ENCODE peak calls at places on chromosomes 5 and 9, in eight cellular contexts. One of them, this sample, is unnamed.

GRCh38 chr5:1202026-1202797 is 817 bp downstream of the SLC6A19 start:
- DNase-seq in kidney epithelial cell: no peak
- DNase-seq in cardiac fibroblast: no peak
- DNase-seq in mammary epithelial cell: no peak
- DNase-seq in fibroblast of mammary gland: no peak
- DNase-seq in caudate nucleus: no peak
- DNase-seq in OCI-LY7: no peak
- DNase-seq in skeletal muscle cell: no peak
- DNase-seq in this sample: no peak

GRCh38 chr5:126477681-126478117 is 54.5 kb downstream of the GRAMD2B start:
- DNase-seq in skeletal muscle cell: no peak
- DNase-seq in mammary epithelial cell: no peak
- DNase-seq in caudate nucleus: no peak
- DNase-seq in kidney epithelial cell: no peak
- DNase-seq in fibroblast of mammary gland: peak
- DNase-seq in cardiac fibroblast: no peak
- DNase-seq in OCI-LY7: no peak
- DNase-seq in this sample: peak

GRCh38 chr5:59583810-59584562 is 309.5 kb downstream of the PDE4D start:
- DNase-seq in cardiac fibroblast: no peak
- DNase-seq in caudate nucleus: no peak
- DNase-seq in kidney epithelial cell: no peak
- DNase-seq in mammary epithelial cell: no peak
- DNase-seq in fibroblast of mammary gland: no peak
- DNase-seq in skeletal muscle cell: no peak
- DNase-seq in OCI-LY7: no peak
- DNase-seq in this sample: no peak

GRCh38 chr9:35736201-35736633 is 3.8 kb downstream of the CREB3 start:
- DNase-seq in cardiac fibroblast: peak
- DNase-seq in kidney epithelial cell: no peak
- DNase-seq in caudate nucleus: peak
- DNase-seq in fibroblast of mammary gland: peak
- DNase-seq in mammary epithelial cell: peak
- DNase-seq in OCI-LY7: peak
- DNase-seq in skeletal muscle cell: no peak
- DNase-seq in this sample: no peak

GRCh38 chr5:135398160-135398854 is 724 bp downstream of the MACROH2A1 start:
- DNase-seq in fibroblast of mammary gland: no peak
- DNase-seq in OCI-LY7: peak
- DNase-seq in cardiac fibroblast: peak
- DNase-seq in skeletal muscle cell: no peak
- DNase-seq in mammary epithelial cell: peak
- DNase-seq in kidney epithelial cell: no peak
- DNase-seq in caudate nucleus: no peak
- DNase-seq in this sample: no peak

GRCh38 chr9:128027166-128027539 is 40.0 kb downstream of the NAIF1 start:
- DNase-seq in skeletal muscle cell: no peak
- DNase-seq in fibroblast of mammary gland: no peak
- DNase-seq in OCI-LY7: peak
- DNase-seq in cardiac fibroblast: peak
- DNase-seq in mammary epithelial cell: no peak
- DNase-seq in caudate nucleus: no peak
- DNase-seq in kidney epithelial cell: no peak
- DNase-seq in this sample: no peak

GRCh38 chr9:36407122-36407723 is 7.2 kb upstream of the RNF38 start:
- DNase-seq in OCI-LY7: peak
- DNase-seq in kidney epithelial cell: no peak
- DNase-seq in mammary epithelial cell: peak
- DNase-seq in caudate nucleus: peak
- DNase-seq in skeletal muscle cell: no peak
- DNase-seq in fibroblast of mammary gland: peak
- DNase-seq in cardiac fibroblast: peak
- DNase-seq in this sample: no peak

GRCh38 chr9:129307227-129307970 is 129.3 kb upstream of the IER5L start:
- DNase-seq in kidney epithelial cell: no peak
- DNase-seq in mammary epithelial cell: no peak
- DNase-seq in cardiac fibroblast: no peak
- DNase-seq in OCI-LY7: no peak
- DNase-seq in fibroblast of mammary gland: no peak
- DNase-seq in skeletal muscle cell: no peak
- DNase-seq in caudate nucleus: no peak
- DNase-seq in this sample: no peak

GRCh38 chr9:136728080-136728547 is 14.6 kb downstream of the LCN10 start:
- DNase-seq in OCI-LY7: peak
- DNase-seq in kidney epithelial cell: no peak
- DNase-seq in mammary epithelial cell: peak
- DNase-seq in caudate nucleus: peak
- DNase-seq in cardiac fibroblast: peak
- DNase-seq in fibroblast of mammary gland: peak
- DNase-seq in skeletal muscle cell: peak
- DNase-seq in this sample: no peak

GRCh38 chr5:19771174-19771835 is 216.7 kb downstream of the CDH18 start:
- DNase-seq in cardiac fibroblast: peak
- DNase-seq in OCI-LY7: no peak
- DNase-seq in skeletal muscle cell: no peak
- DNase-seq in fibroblast of mammary gland: no peak
- DNase-seq in mammary epithelial cell: peak
- DNase-seq in caudate nucleus: no peak
- DNase-seq in kidney epithelial cell: no peak
- DNase-seq in this sample: no peak

GRCh38 chr9:8859416-8859815 is 1059.8 kb upstream of the DMAC1 start:
- DNase-seq in cardiac fibroblast: no peak
- DNase-seq in caudate nucleus: no peak
- DNase-seq in OCI-LY7: no peak
- DNase-seq in kidney epithelial cell: no peak
- DNase-seq in fibroblast of mammary gland: no peak
- DNase-seq in skeletal muscle cell: no peak
- DNase-seq in mammary epithelial cell: no peak
- DNase-seq in this sample: no peak

GRCh38 chr9:79470957-79471356 is 100.8 kb upstream of the TLE4 start:
- DNase-seq in kidney epithelial cell: no peak
- DNase-seq in fibroblast of mammary gland: no peak
- DNase-seq in OCI-LY7: no peak
- DNase-seq in cardiac fibroblast: no peak
- DNase-seq in skeletal muscle cell: no peak
- DNase-seq in mammary epithelial cell: no peak
- DNase-seq in caudate nucleus: no peak
- DNase-seq in this sample: no peak

GRCh38 chr9:120628207-120628924 is 48.4 kb upstream of the CDK5RAP2 start:
- DNase-seq in kidney epithelial cell: no peak
- DNase-seq in cardiac fibroblast: no peak
- DNase-seq in skeletal muscle cell: no peak
- DNase-seq in OCI-LY7: no peak
- DNase-seq in mammary epithelial cell: no peak
- DNase-seq in fibroblast of mammary gland: no peak
- DNase-seq in caudate nucleus: no peak
- DNase-seq in this sample: no peak

GRCh38 chr9:37410969-37411785 is 11.3 kb upstream of the GRHPR start:
- DNase-seq in skeletal muscle cell: no peak
- DNase-seq in caudate nucleus: no peak
- DNase-seq in mammary epithelial cell: peak
- DNase-seq in OCI-LY7: peak
- DNase-seq in cardiac fibroblast: peak
- DNase-seq in fibroblast of mammary gland: no peak
- DNase-seq in kidney epithelial cell: no peak
- DNase-seq in this sample: no peak

GRCh38 chr9:96317335-96317980 is 15.5 kb upstream of the HSD17B3 start:
- DNase-seq in OCI-LY7: peak
- DNase-seq in fibroblast of mammary gland: peak
- DNase-seq in caudate nucleus: no peak
- DNase-seq in skeletal muscle cell: no peak
- DNase-seq in mammary epithelial cell: peak
- DNase-seq in kidney epithelial cell: peak
- DNase-seq in cardiac fibroblast: peak
- DNase-seq in this sample: no peak

GRCh38 chr9:82057805-82058204 is 69.2 kb downstream of the SPATA31D1 start:
- DNase-seq in OCI-LY7: peak
- DNase-seq in cardiac fibroblast: no peak
- DNase-seq in caudate nucleus: no peak
- DNase-seq in skeletal muscle cell: no peak
- DNase-seq in mammary epithelial cell: no peak
- DNase-seq in fibroblast of mammary gland: no peak
- DNase-seq in kidney epithelial cell: no peak
- DNase-seq in this sample: no peak

GRCh38 chr5:97006454-97006853 is 70.6 kb downstream of the LNPEP start:
- DNase-seq in kidney epithelial cell: no peak
- DNase-seq in mammary epithelial cell: no peak
- DNase-seq in OCI-LY7: no peak
- DNase-seq in cardiac fibroblast: peak
- DNase-seq in fibroblast of mammary gland: no peak
- DNase-seq in caudate nucleus: no peak
- DNase-seq in skeletal muscle cell: no peak
- DNase-seq in this sample: no peak

GRCh38 chr5:136330353-136330913 is 34.9 kb downstream of the TRPC7 start:
- DNase-seq in skeletal muscle cell: no peak
- DNase-seq in cardiac fibroblast: no peak
- DNase-seq in mammary epithelial cell: no peak
- DNase-seq in fibroblast of mammary gland: no peak
- DNase-seq in OCI-LY7: no peak
- DNase-seq in caudate nucleus: no peak
- DNase-seq in kidney epithelial cell: no peak
- DNase-seq in this sample: no peak

GRCh38 chr5:160312139-160312959 is at the start of gene CCNJL:
- DNase-seq in fibroblast of mammary gland: no peak
- DNase-seq in cardiac fibroblast: peak
- DNase-seq in skeletal muscle cell: no peak
- DNase-seq in OCI-LY7: no peak
- DNase-seq in mammary epithelial cell: peak
- DNase-seq in kidney epithelial cell: no peak
- DNase-seq in caudate nucleus: peak
- DNase-seq in this sample: no peak

GRCh38 chr5:65137631-65138030 is 344.1 kb downstream of the ADAMTS6 start:
- DNase-seq in fibroblast of mammary gland: peak
- DNase-seq in mammary epithelial cell: no peak
- DNase-seq in skeletal muscle cell: no peak
- DNase-seq in OCI-LY7: no peak
- DNase-seq in caudate nucleus: no peak
- DNase-seq in cardiac fibroblast: peak
- DNase-seq in kidney epithelial cell: no peak
- DNase-seq in this sample: no peak

GRCh38 chr9:88005146-88005750 is 30.9 kb upstream of the CDK20 start:
- DNase-seq in skeletal muscle cell: no peak
- DNase-seq in caudate nucleus: no peak
- DNase-seq in kidney epithelial cell: no peak
- DNase-seq in fibroblast of mammary gland: peak
- DNase-seq in OCI-LY7: no peak
- DNase-seq in mammary epithelial cell: no peak
- DNase-seq in cardiac fibroblast: peak
- DNase-seq in this sample: peak

GRCh38 chr9:71202931-71203330 is 81.5 kb upstream of the TRPM3 start:
- DNase-seq in mammary epithelial cell: no peak
- DNase-seq in kidney epithelial cell: no peak
- DNase-seq in cardiac fibroblast: no peak
- DNase-seq in fibroblast of mammary gland: no peak
- DNase-seq in caudate nucleus: no peak
- DNase-seq in OCI-LY7: no peak
- DNase-seq in skeletal muscle cell: no peak
- DNase-seq in this sample: no peak

GRCh38 chr5:11384441-11385250 is 519.6 kb downstream of the CTNND2 start:
- DNase-seq in OCI-LY7: no peak
- DNase-seq in caudate nucleus: peak
- DNase-seq in cardiac fibroblast: no peak
- DNase-seq in mammary epithelial cell: peak
- DNase-seq in skeletal muscle cell: no peak
- DNase-seq in fibroblast of mammary gland: no peak
- DNase-seq in kidney epithelial cell: no peak
- DNase-seq in this sample: no peak

GRCh38 chr5:140348104-140348503 is 1.7 kb upstream of the HBEGF start:
- DNase-seq in caudate nucleus: no peak
- DNase-seq in cardiac fibroblast: no peak
- DNase-seq in OCI-LY7: peak
- DNase-seq in skeletal muscle cell: no peak
- DNase-seq in fibroblast of mammary gland: no peak
- DNase-seq in mammary epithelial cell: peak
- DNase-seq in kidney epithelial cell: no peak
- DNase-seq in this sample: no peak

GRCh38 chr9:109001275-109001676 is 12.0 kb downstream of the CTNNAL1 start:
- DNase-seq in cardiac fibroblast: peak
- DNase-seq in OCI-LY7: no peak
- DNase-seq in caudate nucleus: no peak
- DNase-seq in kidney epithelial cell: peak
- DNase-seq in skeletal muscle cell: peak
- DNase-seq in mammary epithelial cell: peak
- DNase-seq in fibroblast of mammary gland: peak
- DNase-seq in this sample: peak

GRCh38 chr5:173302546-173303155 is 25.6 kb downstream of the STC2 start:
- DNase-seq in OCI-LY7: no peak
- DNase-seq in fibroblast of mammary gland: peak
- DNase-seq in cardiac fibroblast: peak
- DNase-seq in skeletal muscle cell: peak
- DNase-seq in caudate nucleus: no peak
- DNase-seq in kidney epithelial cell: peak
- DNase-seq in mammary epithelial cell: peak
- DNase-seq in this sample: peak

GRCh38 chr5:125372694-125373621 is 626.5 kb upstream of the ZNF608 start:
- DNase-seq in skeletal muscle cell: peak
- DNase-seq in fibroblast of mammary gland: peak
- DNase-seq in caudate nucleus: no peak
- DNase-seq in mammary epithelial cell: peak
- DNase-seq in kidney epithelial cell: peak
- DNase-seq in cardiac fibroblast: peak
- DNase-seq in OCI-LY7: peak
- DNase-seq in this sample: peak

GRCh38 chr5:90264930-90265857 is 144.4 kb downstream of the CETN3 start:
- DNase-seq in fibroblast of mammary gland: peak
- DNase-seq in kidney epithelial cell: peak
- DNase-seq in mammary epithelial cell: peak
- DNase-seq in cardiac fibroblast: peak
- DNase-seq in OCI-LY7: peak
- DNase-seq in skeletal muscle cell: peak
- DNase-seq in caudate nucleus: peak
- DNase-seq in this sample: peak

GRCh38 chr5:41009228-41009627 is 61.9 kb downstream of the MROH2B start:
- DNase-seq in kidney epithelial cell: no peak
- DNase-seq in cardiac fibroblast: peak
- DNase-seq in OCI-LY7: no peak
- DNase-seq in caudate nucleus: no peak
- DNase-seq in mammary epithelial cell: peak
- DNase-seq in fibroblast of mammary gland: peak
- DNase-seq in skeletal muscle cell: no peak
- DNase-seq in this sample: no peak

GRCh38 chr5:157384971-157385709 is 74.9 kb upstream of the NIPAL4 start:
- DNase-seq in caudate nucleus: peak
- DNase-seq in kidney epithelial cell: peak
- DNase-seq in fibroblast of mammary gland: peak
- DNase-seq in mammary epithelial cell: peak
- DNase-seq in cardiac fibroblast: peak
- DNase-seq in OCI-LY7: no peak
- DNase-seq in skeletal muscle cell: peak
- DNase-seq in this sample: peak

GRCh38 chr9:134433101-134433500 is 106.8 kb downstream of the RXRA start:
- DNase-seq in cardiac fibroblast: peak
- DNase-seq in kidney epithelial cell: no peak
- DNase-seq in mammary epithelial cell: peak
- DNase-seq in skeletal muscle cell: no peak
- DNase-seq in OCI-LY7: no peak
- DNase-seq in caudate nucleus: no peak
- DNase-seq in fibroblast of mammary gland: peak
- DNase-seq in this sample: no peak

GRCh38 chr5:159049844-159050318 is 49.8 kb downstream of the EBF1 start:
- DNase-seq in OCI-LY7: peak
- DNase-seq in mammary epithelial cell: no peak
- DNase-seq in caudate nucleus: no peak
- DNase-seq in skeletal muscle cell: peak
- DNase-seq in kidney epithelial cell: no peak
- DNase-seq in cardiac fibroblast: peak
- DNase-seq in fibroblast of mammary gland: peak
- DNase-seq in this sample: peak

GRCh38 chr5:128613757-128614156 is 75.7 kb upstream of the FBN2 start:
- DNase-seq in fibroblast of mammary gland: no peak
- DNase-seq in cardiac fibroblast: no peak
- DNase-seq in skeletal muscle cell: no peak
- DNase-seq in caudate nucleus: no peak
- DNase-seq in OCI-LY7: no peak
- DNase-seq in mammary epithelial cell: no peak
- DNase-seq in kidney epithelial cell: no peak
- DNase-seq in this sample: no peak

GRCh38 chr5:150412319-150413175 is at the start of gene CD74:
- DNase-seq in caudate nucleus: peak
- DNase-seq in skeletal muscle cell: no peak
- DNase-seq in kidney epithelial cell: peak
- DNase-seq in mammary epithelial cell: peak
- DNase-seq in OCI-LY7: peak
- DNase-seq in cardiac fibroblast: peak
- DNase-seq in fibroblast of mammary gland: no peak
- DNase-seq in this sample: no peak

This sample was measured in GM04503.